ENCODE peak calls at places on chromosomes 1 and 21, in six cellular contexts. One of them, this sample, is unnamed.

GRCh38 chr21:32772281-32773047 is 909 bp upstream of the PAXBP1 start:
- DNase-seq in SK-N-SH: peak
- DNase-seq in breast epithelium: no peak
- DNase-seq in stomach: peak
- DNase-seq in GM23338: peak
- DNase-seq in transverse colon: peak
- DNase-seq in this sample: peak

GRCh38 chr21:28547795-28548194 is 444.9 kb downstream of the LTN1 start:
- DNase-seq in SK-N-SH: no peak
- DNase-seq in GM23338: no peak
- DNase-seq in transverse colon: no peak
- DNase-seq in stomach: no peak
- DNase-seq in breast epithelium: no peak
- DNase-seq in this sample: no peak

GRCh38 chr21:31374430-31374829 is 30.4 kb upstream of the TIAM1 start:
- DNase-seq in breast epithelium: no peak
- DNase-seq in transverse colon: no peak
- DNase-seq in SK-N-SH: no peak
- DNase-seq in GM23338: no peak
- DNase-seq in stomach: no peak
- DNase-seq in this sample: no peak

GRCh38 chr1:16082283-16083038 is 9.0 kb upstream of the FAM131C start:
- DNase-seq in breast epithelium: no peak
- DNase-seq in SK-N-SH: peak
- DNase-seq in transverse colon: peak
- DNase-seq in stomach: peak
- DNase-seq in GM23338: peak
- DNase-seq in this sample: peak

GRCh38 chr21:44681861-44682579 is at the start of gene KRTAP12-1:
- DNase-seq in SK-N-SH: no peak
- DNase-seq in GM23338: no peak
- DNase-seq in stomach: no peak
- DNase-seq in transverse colon: no peak
- DNase-seq in breast epithelium: no peak
- DNase-seq in this sample: no peak

GRCh38 chr1:163248064-163248463 is 45.3 kb upstream of the RGS5 start:
- DNase-seq in transverse colon: no peak
- DNase-seq in stomach: no peak
- DNase-seq in GM23338: no peak
- DNase-seq in SK-N-SH: peak
- DNase-seq in breast epithelium: no peak
- DNase-seq in this sample: no peak

GRCh38 chr1:35210306-35211112 is 17.6 kb upstream of the SFPQ start:
- DNase-seq in breast epithelium: no peak
- DNase-seq in GM23338: peak
- DNase-seq in stomach: no peak
- DNase-seq in transverse colon: no peak
- DNase-seq in SK-N-SH: no peak
- DNase-seq in this sample: no peak

GRCh38 chr1:155241069-155241679 is 14.1 kb downstream of the ENTREP3 start:
- DNase-seq in breast epithelium: peak
- DNase-seq in transverse colon: peak
- DNase-seq in GM23338: peak
- DNase-seq in stomach: peak
- DNase-seq in SK-N-SH: peak
- DNase-seq in this sample: peak

GRCh38 chr1:181318858-181319235 is 164.5 kb upstream of the CACNA1E start:
- DNase-seq in transverse colon: no peak
- DNase-seq in breast epithelium: no peak
- DNase-seq in GM23338: no peak
- DNase-seq in stomach: no peak
- DNase-seq in SK-N-SH: no peak
- DNase-seq in this sample: no peak

GRCh38 chr1:156995412-156995811 is 50.1 kb downstream of the ARHGEF11 start:
- DNase-seq in stomach: no peak
- DNase-seq in transverse colon: no peak
- DNase-seq in SK-N-SH: no peak
- DNase-seq in breast epithelium: no peak
- DNase-seq in GM23338: no peak
- DNase-seq in this sample: no peak

GRCh38 chr1:78825561-78825960 is 175.9 kb downstream of the IFI44 start:
- DNase-seq in breast epithelium: no peak
- DNase-seq in SK-N-SH: no peak
- DNase-seq in GM23338: no peak
- DNase-seq in transverse colon: no peak
- DNase-seq in stomach: no peak
- DNase-seq in this sample: no peak

GRCh38 chr1:111983500-111983899 is 6.0 kb downstream of the KCND3 start:
- DNase-seq in GM23338: no peak
- DNase-seq in transverse colon: no peak
- DNase-seq in SK-N-SH: no peak
- DNase-seq in breast epithelium: no peak
- DNase-seq in stomach: no peak
- DNase-seq in this sample: no peak

GRCh38 chr1:109111386-109112055 is 2.4 kb upstream of the ELAPOR1 start:
- DNase-seq in GM23338: no peak
- DNase-seq in breast epithelium: no peak
- DNase-seq in SK-N-SH: no peak
- DNase-seq in transverse colon: no peak
- DNase-seq in stomach: peak
- DNase-seq in this sample: no peak

GRCh38 chr1:150235436-150235851 is 468 bp downstream of the ANP32E start:
- DNase-seq in SK-N-SH: peak
- DNase-seq in transverse colon: peak
- DNase-seq in breast epithelium: no peak
- DNase-seq in stomach: no peak
- DNase-seq in GM23338: no peak
- DNase-seq in this sample: no peak

GRCh38 chr1:150695561-150695960 is 1.4 kb downstream of the GOLPH3L start:
- DNase-seq in SK-N-SH: no peak
- DNase-seq in GM23338: no peak
- DNase-seq in stomach: no peak
- DNase-seq in transverse colon: no peak
- DNase-seq in breast epithelium: no peak
- DNase-seq in this sample: no peak

GRCh38 chr1:35622510-35623171 is 18.7 kb downstream of the PSMB2 start:
- DNase-seq in breast epithelium: no peak
- DNase-seq in stomach: no peak
- DNase-seq in transverse colon: no peak
- DNase-seq in SK-N-SH: no peak
- DNase-seq in GM23338: peak
- DNase-seq in this sample: no peak

GRCh38 chr1:210236840-210237409 is 4.3 kb downstream of the SERTAD4 start:
- DNase-seq in stomach: no peak
- DNase-seq in SK-N-SH: no peak
- DNase-seq in breast epithelium: peak
- DNase-seq in GM23338: no peak
- DNase-seq in transverse colon: peak
- DNase-seq in this sample: no peak

DNA sequence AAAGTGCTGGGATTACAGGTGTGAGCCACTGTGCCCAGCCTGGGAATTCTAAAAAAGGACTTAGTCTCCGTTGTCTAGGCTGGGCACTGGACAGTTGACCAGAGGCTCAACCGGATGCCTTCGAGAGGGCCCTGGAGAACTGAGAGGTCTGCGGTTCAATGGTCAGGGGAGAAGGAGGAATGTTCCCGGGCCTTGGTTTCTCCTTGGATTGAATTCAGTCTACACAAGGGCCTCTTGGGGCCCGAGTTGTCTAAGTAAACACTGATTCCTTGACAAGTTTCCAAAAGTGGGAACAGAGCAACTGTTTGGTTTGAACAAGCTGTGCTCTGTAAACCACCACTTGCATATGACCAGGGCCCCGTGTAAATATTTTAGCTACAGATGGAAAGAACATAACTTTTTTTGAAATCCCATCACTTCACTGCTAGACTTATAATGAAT is 29.1 kb upstream of the CAPZB start:
- DNase-seq in transverse colon: peak
- DNase-seq in stomach: no peak
- DNase-seq in SK-N-SH: no peak
- DNase-seq in breast epithelium: no peak
- DNase-seq in GM23338: no peak
- DNase-seq in this sample: no peak
- TF ChIP-seq POLR2AphosphoS5 in transverse colon: peak
- TF ChIP-seq POLR2AphosphoS5 in stomach: peak
- TF ChIP-seq POLR2AphosphoS5 in SK-N-SH: no peak
- TF ChIP-seq POLR2AphosphoS5 in breast epithelium: no peak
- TF ChIP-seq POLR2AphosphoS5 in GM23338: no peak
- TF ChIP-seq POLR2AphosphoS5 in this sample: no peak

GRCh38 chr1:178993559-178993958 is 32.1 kb upstream of the FAM20B start:
- DNase-seq in SK-N-SH: no peak
- DNase-seq in stomach: no peak
- DNase-seq in breast epithelium: no peak
- DNase-seq in GM23338: no peak
- DNase-seq in transverse colon: no peak
- DNase-seq in this sample: no peak

GRCh38 chr1:178998295-178998694 is 27.4 kb upstream of the FAM20B start:
- DNase-seq in GM23338: no peak
- DNase-seq in SK-N-SH: no peak
- DNase-seq in transverse colon: no peak
- DNase-seq in breast epithelium: no peak
- DNase-seq in stomach: no peak
- DNase-seq in this sample: no peak

GRCh38 chr1:178999061-178999460 is 26.6 kb upstream of the FAM20B start:
- DNase-seq in stomach: no peak
- DNase-seq in SK-N-SH: no peak
- DNase-seq in GM23338: no peak
- DNase-seq in breast epithelium: no peak
- DNase-seq in transverse colon: no peak
- DNase-seq in this sample: no peak

GRCh38 chr1:179001451-179001850 is 24.2 kb upstream of the FAM20B start:
- DNase-seq in GM23338: no peak
- DNase-seq in transverse colon: no peak
- DNase-seq in breast epithelium: no peak
- DNase-seq in stomach: no peak
- DNase-seq in SK-N-SH: no peak
- DNase-seq in this sample: no peak

GRCh38 chr1:178997428-178997827 is 28.3 kb upstream of the FAM20B start:
- DNase-seq in GM23338: no peak
- DNase-seq in breast epithelium: no peak
- DNase-seq in stomach: no peak
- DNase-seq in SK-N-SH: no peak
- DNase-seq in transverse colon: no peak
- DNase-seq in this sample: no peak
- TF ChIP-seq POLR2AphosphoS5 in GM23338: no peak
- TF ChIP-seq POLR2AphosphoS5 in breast epithelium: no peak
- TF ChIP-seq POLR2AphosphoS5 in stomach: no peak
- TF ChIP-seq POLR2AphosphoS5 in SK-N-SH: no peak
- TF ChIP-seq POLR2AphosphoS5 in transverse colon: no peak
- TF ChIP-seq POLR2AphosphoS5 in this sample: no peak

GRCh38 chr1:170831276-170831675 is 104.1 kb upstream of the MROH9 start:
- DNase-seq in GM23338: no peak
- DNase-seq in stomach: no peak
- DNase-seq in SK-N-SH: no peak
- DNase-seq in breast epithelium: no peak
- DNase-seq in transverse colon: no peak
- DNase-seq in this sample: no peak
- TF ChIP-seq POLR2AphosphoS5 in GM23338: no peak
- TF ChIP-seq POLR2AphosphoS5 in stomach: no peak
- TF ChIP-seq POLR2AphosphoS5 in SK-N-SH: no peak
- TF ChIP-seq POLR2AphosphoS5 in breast epithelium: no peak
- TF ChIP-seq POLR2AphosphoS5 in transverse colon: no peak
- TF ChIP-seq POLR2AphosphoS5 in this sample: no peak

GRCh38 chr1:218345673-218346390 is 696 bp downstream of the TGFB2 start:
- DNase-seq in SK-N-SH: peak
- DNase-seq in stomach: peak
- DNase-seq in transverse colon: peak
- DNase-seq in GM23338: peak
- DNase-seq in breast epithelium: peak
- DNase-seq in this sample: no peak

GRCh38 chr1:218347713-218348627 is 2.8 kb downstream of the TGFB2 start:
- DNase-seq in stomach: no peak
- DNase-seq in SK-N-SH: no peak
- DNase-seq in transverse colon: no peak
- DNase-seq in breast epithelium: peak
- DNase-seq in GM23338: peak
- DNase-seq in this sample: no peak

GRCh38 chr1:218347316-218347712 is 2.2 kb downstream of the TGFB2 start:
- DNase-seq in GM23338: peak
- DNase-seq in transverse colon: no peak
- DNase-seq in SK-N-SH: no peak
- DNase-seq in stomach: no peak
- DNase-seq in breast epithelium: no peak
- DNase-seq in this sample: no peak

GRCh38 chr1:218346391-218347204 is 1.5 kb downstream of the TGFB2 start:
- DNase-seq in stomach: no peak
- DNase-seq in transverse colon: no peak
- DNase-seq in SK-N-SH: no peak
- DNase-seq in GM23338: peak
- DNase-seq in breast epithelium: peak
- DNase-seq in this sample: no peak

GRCh38 chr1:218344814-218345672 is at the start of gene TGFB2:
- DNase-seq in breast epithelium: peak
- DNase-seq in SK-N-SH: no peak
- DNase-seq in transverse colon: peak
- DNase-seq in GM23338: peak
- DNase-seq in stomach: no peak
- DNase-seq in this sample: no peak
- TF ChIP-seq POLR2AphosphoS5 in breast epithelium: peak
- TF ChIP-seq POLR2AphosphoS5 in SK-N-SH: peak
- TF ChIP-seq POLR2AphosphoS5 in transverse colon: peak
- TF ChIP-seq POLR2AphosphoS5 in GM23338: no peak
- TF ChIP-seq POLR2AphosphoS5 in stomach: peak
- TF ChIP-seq POLR2AphosphoS5 in this sample: no peak

GRCh38 chr1:235113183-235113917 is 15.3 kb downstream of the TOMM20 start:
- DNase-seq in GM23338: no peak
- DNase-seq in transverse colon: no peak
- DNase-seq in stomach: no peak
- DNase-seq in breast epithelium: no peak
- DNase-seq in SK-N-SH: peak
- DNase-seq in this sample: no peak
- TF ChIP-seq POLR2AphosphoS5 in GM23338: no peak
- TF ChIP-seq POLR2AphosphoS5 in transverse colon: no peak
- TF ChIP-seq POLR2AphosphoS5 in stomach: no peak
- TF ChIP-seq POLR2AphosphoS5 in breast epithelium: no peak
- TF ChIP-seq POLR2AphosphoS5 in SK-N-SH: no peak
- TF ChIP-seq POLR2AphosphoS5 in this sample: no peak

GRCh38 chr1:244461254-244462071 is at the start of gene CATSPERE:
- DNase-seq in GM23338: peak
- DNase-seq in SK-N-SH: peak
- DNase-seq in stomach: peak
- DNase-seq in transverse colon: peak
- DNase-seq in breast epithelium: peak
- DNase-seq in this sample: peak
- TF ChIP-seq POLR2AphosphoS5 in GM23338: peak
- TF ChIP-seq POLR2AphosphoS5 in SK-N-SH: peak
- TF ChIP-seq POLR2AphosphoS5 in stomach: peak
- TF ChIP-seq POLR2AphosphoS5 in transverse colon: peak
- TF ChIP-seq POLR2AphosphoS5 in breast epithelium: peak
- TF ChIP-seq POLR2AphosphoS5 in this sample: peak

GRCh38 chr1:164659621-164660414 is 100.8 kb downstream of the PBX1 start:
- DNase-seq in stomach: peak
- DNase-seq in breast epithelium: peak
- DNase-seq in transverse colon: peak
- DNase-seq in SK-N-SH: no peak
- DNase-seq in GM23338: peak
- DNase-seq in this sample: no peak
- TF ChIP-seq POLR2AphosphoS5 in stomach: no peak
- TF ChIP-seq POLR2AphosphoS5 in breast epithelium: peak
- TF ChIP-seq POLR2AphosphoS5 in transverse colon: no peak
- TF ChIP-seq POLR2AphosphoS5 in SK-N-SH: no peak
- TF ChIP-seq POLR2AphosphoS5 in GM23338: no peak
- TF ChIP-seq POLR2AphosphoS5 in this sample: no peak